ENCODE peak calls at places on chromosome 2, in eight cellular contexts. One of them, this sample, is unnamed.

GRCh38 chr2:38168710-38169480 is 92.9 kb upstream of the CYP1B1 start:
- DNase-seq in HepG2: no peak
- DNase-seq in SK-N-SH: no peak
- DNase-seq in IMR-90: peak; percentile 69
- DNase-seq in H1: no peak
- DNase-seq in GM12878: no peak
- DNase-seq in K562: no peak
- DNase-seq in A549: no peak
- DNase-seq in this sample: no peak

GRCh38 chr2:230054079-230054478 is 14.6 kb downstream of the SLC16A14 start:
- DNase-seq in GM12878: no peak
- DNase-seq in A549: no peak
- DNase-seq in HepG2: no peak
- DNase-seq in IMR-90: peak; percentile 63
- DNase-seq in K562: no peak
- DNase-seq in SK-N-SH: no peak
- DNase-seq in H1: peak; percentile 14
- DNase-seq in this sample: no peak

GRCh38 chr2:238706673-238707072 is 141.2 kb upstream of the TWIST2 start:
- DNase-seq in GM12878: no peak
- DNase-seq in K562: no peak
- DNase-seq in IMR-90: no peak
- DNase-seq in SK-N-SH: no peak
- DNase-seq in HepG2: no peak
- DNase-seq in H1: no peak
- DNase-seq in A549: no peak
- DNase-seq in this sample: no peak

GRCh38 chr2:148351439-148352143 is 293.0 kb upstream of the EPC2 start:
- DNase-seq in GM12878: no peak
- DNase-seq in H1: no peak
- DNase-seq in IMR-90: no peak
- DNase-seq in SK-N-SH: no peak
- DNase-seq in A549: no peak
- DNase-seq in HepG2: peak; percentile 31
- DNase-seq in K562: no peak
- DNase-seq in this sample: no peak

GRCh38 chr2:72134997-72135800 is 12.5 kb downstream of the CYP26B1 start:
- DNase-seq in A549: no peak
- DNase-seq in IMR-90: no peak
- DNase-seq in H1: no peak
- DNase-seq in HepG2: no peak
- DNase-seq in SK-N-SH: peak; percentile 28
- DNase-seq in K562: no peak
- DNase-seq in GM12878: no peak
- DNase-seq in this sample: no peak

GRCh38 chr2:25372405-25373268 is 30.9 kb upstream of the DNMT3A start:
- DNase-seq in GM12878: no peak
- DNase-seq in IMR-90: no peak
- DNase-seq in H1: no peak
- DNase-seq in SK-N-SH: peak; percentile 37
- DNase-seq in A549: no peak
- DNase-seq in HepG2: no peak
- DNase-seq in K562: no peak
- DNase-seq in this sample: no peak

GRCh38 chr2:29215739-29216608 is 100.8 kb downstream of the CLIP4 start:
- DNase-seq in K562: no peak
- DNase-seq in GM12878: no peak
- DNase-seq in HepG2: no peak
- DNase-seq in SK-N-SH: peak; percentile 10
- DNase-seq in IMR-90: no peak
- DNase-seq in A549: no peak
- DNase-seq in H1: peak; percentile 33
- DNase-seq in this sample: no peak

GRCh38 chr2:201618744-201619654 is 24.3 kb downstream of the TMEM237 start:
- DNase-seq in IMR-90: peak; percentile 50
- DNase-seq in HepG2: no peak
- DNase-seq in H1: no peak
- DNase-seq in A549: no peak
- DNase-seq in SK-N-SH: peak; percentile 48
- DNase-seq in K562: peak; percentile 57
- DNase-seq in GM12878: no peak
- DNase-seq in this sample: peak; percentile 39

GRCh38 chr2:72147303-72147970 is at the start of gene CYP26B1:
- DNase-seq in HepG2: no peak
- DNase-seq in H1: peak; percentile 75
- DNase-seq in K562: no peak
- DNase-seq in A549: no peak
- DNase-seq in IMR-90: no peak
- DNase-seq in SK-N-SH: peak; percentile 66
- DNase-seq in GM12878: no peak
- DNase-seq in this sample: peak; percentile 59

GRCh38 chr2:179020156-179020750 is 29.7 kb downstream of the CCDC141 start:
- DNase-seq in K562: no peak
- DNase-seq in SK-N-SH: peak; percentile 29
- DNase-seq in H1: peak; percentile 83
- DNase-seq in HepG2: peak; percentile 44
- DNase-seq in GM12878: no peak
- DNase-seq in A549: no peak
- DNase-seq in IMR-90: no peak
- DNase-seq in this sample: peak; percentile 75

GRCh38 chr2:9806298-9806610 is 37.0 kb upstream of the TAF1B start:
- DNase-seq in SK-N-SH: no peak
- DNase-seq in A549: no peak
- DNase-seq in IMR-90: no peak
- DNase-seq in H1: no peak
- DNase-seq in GM12878: no peak
- DNase-seq in K562: no peak
- DNase-seq in HepG2: no peak
- DNase-seq in this sample: no peak

GRCh38 chr2:37920570-37920969 is 4.5 kb upstream of the RMDN2 start:
- DNase-seq in H1: no peak
- DNase-seq in GM12878: no peak
- DNase-seq in SK-N-SH: no peak
- DNase-seq in IMR-90: peak; percentile 83
- DNase-seq in K562: no peak
- DNase-seq in A549: no peak
- DNase-seq in HepG2: peak; percentile 93
- DNase-seq in this sample: no peak

GRCh38 chr2:41937921-41938708 is 109.7 kb upstream of the PKDCC start:
- DNase-seq in IMR-90: peak; percentile 48
- DNase-seq in H1: peak; percentile 55
- DNase-seq in K562: no peak
- DNase-seq in A549: no peak
- DNase-seq in SK-N-SH: no peak
- DNase-seq in HepG2: no peak
- DNase-seq in GM12878: no peak
- DNase-seq in this sample: peak; percentile 36

GRCh38 chr2:31067259-31067658 is 71.0 kb downstream of the GALNT14 start:
- DNase-seq in IMR-90: no peak
- DNase-seq in GM12878: no peak
- DNase-seq in H1: no peak
- DNase-seq in HepG2: no peak
- DNase-seq in A549: no peak
- DNase-seq in SK-N-SH: no peak
- DNase-seq in K562: peak; percentile 17
- DNase-seq in this sample: peak; percentile 19

GRCh38 chr2:26706616-26707473 is 14.3 kb downstream of the KCNK3 start:
- DNase-seq in GM12878: no peak
- DNase-seq in IMR-90: no peak
- DNase-seq in A549: no peak
- DNase-seq in SK-N-SH: no peak
- DNase-seq in K562: no peak
- DNase-seq in HepG2: no peak
- DNase-seq in H1: no peak
- DNase-seq in this sample: no peak

GRCh38 chr2:37466533-37467230 is 122.3 kb downstream of the QPCT start:
- DNase-seq in IMR-90: no peak
- DNase-seq in A549: no peak
- DNase-seq in GM12878: no peak
- DNase-seq in K562: no peak
- DNase-seq in H1: no peak
- DNase-seq in SK-N-SH: no peak
- DNase-seq in HepG2: no peak
- DNase-seq in this sample: no peak

GRCh38 chr2:240644859-240645301 is 19.6 kb downstream of the GPR35 start:
- DNase-seq in H1: peak; percentile 32
- DNase-seq in IMR-90: no peak
- DNase-seq in K562: no peak
- DNase-seq in SK-N-SH: peak; percentile 34
- DNase-seq in A549: no peak
- DNase-seq in HepG2: no peak
- DNase-seq in GM12878: no peak
- DNase-seq in this sample: no peak

GRCh38 chr2:240644171-240644651 is 18.9 kb downstream of the GPR35 start:
- DNase-seq in A549: no peak
- DNase-seq in GM12878: no peak
- DNase-seq in H1: peak; percentile 31
- DNase-seq in SK-N-SH: peak; percentile 32
- DNase-seq in IMR-90: no peak
- DNase-seq in K562: no peak
- DNase-seq in HepG2: no peak
- DNase-seq in this sample: no peak

GRCh38 chr2:240646900-240647502 is 21.7 kb downstream of the GPR35 start:
- DNase-seq in H1: peak; percentile 46
- DNase-seq in HepG2: no peak
- DNase-seq in A549: no peak
- DNase-seq in GM12878: no peak
- DNase-seq in K562: no peak
- DNase-seq in IMR-90: no peak
- DNase-seq in SK-N-SH: peak; percentile 20
- DNase-seq in this sample: no peak

GRCh38 chr2:240646061-240646899 is 21.0 kb downstream of the GPR35 start:
- DNase-seq in GM12878: no peak
- DNase-seq in IMR-90: no peak
- DNase-seq in A549: no peak
- DNase-seq in H1: peak; percentile 33
- DNase-seq in HepG2: no peak
- DNase-seq in SK-N-SH: no peak
- DNase-seq in K562: peak; percentile 2
- DNase-seq in this sample: no peak

GRCh38 chr2:240645346-240646060 is 20.2 kb downstream of the GPR35 start:
- DNase-seq in IMR-90: no peak
- DNase-seq in GM12878: no peak
- DNase-seq in H1: peak; percentile 10
- DNase-seq in SK-N-SH: peak; percentile 22
- DNase-seq in A549: no peak
- DNase-seq in K562: no peak
- DNase-seq in HepG2: no peak
- DNase-seq in this sample: no peak
- TF ChIP-seq USF2 in IMR-90: no peak
- TF ChIP-seq USF2 in GM12878: no peak
- TF ChIP-seq USF2 in H1: no peak
- TF ChIP-seq USF2 in SK-N-SH: no peak
- TF ChIP-seq USF2 in A549: no peak
- TF ChIP-seq USF2 in K562: no peak
- TF ChIP-seq USF2 in HepG2: no peak
- TF ChIP-seq USF2 in this sample: no peak

DNA sequence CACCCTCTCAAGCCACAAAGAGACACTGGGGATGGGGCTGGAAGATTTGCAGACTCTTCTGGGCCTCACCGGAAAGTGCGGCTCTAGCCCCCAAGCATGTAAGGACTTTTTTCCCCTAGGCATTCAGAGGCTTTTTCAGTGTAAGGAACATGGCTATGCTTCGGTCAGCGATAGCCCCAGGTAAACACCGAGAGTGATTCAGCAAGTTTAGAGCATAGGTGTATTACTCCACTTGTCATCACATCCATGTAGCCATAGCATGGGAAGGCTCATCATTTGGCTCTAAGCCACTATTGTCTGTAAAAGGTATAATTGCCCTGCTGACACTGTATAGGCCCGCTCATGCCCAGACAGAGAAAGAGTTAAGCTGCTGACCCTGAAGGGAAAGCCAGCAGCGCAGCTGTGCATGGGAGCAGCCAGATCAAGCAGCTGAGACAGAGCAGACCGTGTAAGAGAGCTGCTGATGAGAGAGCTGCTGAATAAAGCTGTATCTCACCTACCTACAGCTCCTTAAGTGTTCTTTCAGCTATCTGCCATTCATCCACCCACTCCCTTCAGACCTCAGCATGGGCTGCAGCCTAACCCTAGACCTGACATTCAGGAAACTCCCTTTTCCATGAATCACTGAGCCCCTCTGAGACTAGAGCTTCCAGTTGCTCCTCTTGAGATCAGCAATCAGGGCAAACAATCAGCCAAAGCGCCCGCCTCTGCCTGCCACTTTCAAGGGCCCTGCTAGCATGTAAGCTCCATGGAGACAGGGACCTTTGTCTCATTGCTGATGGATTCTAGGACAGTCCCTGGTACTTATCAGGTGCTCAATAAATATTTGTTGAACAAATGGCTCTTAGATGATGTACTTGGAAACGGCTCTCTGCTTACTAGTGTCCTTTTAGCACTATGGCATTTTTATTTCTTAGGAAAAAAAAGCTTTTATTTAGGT is 25.6 kb downstream of the LGALSL start:
- DNase-seq in H1: no peak
- DNase-seq in SK-N-SH: no peak
- DNase-seq in HepG2: no peak
- DNase-seq in IMR-90: no peak
- DNase-seq in GM12878: no peak
- DNase-seq in A549: no peak
- DNase-seq in K562: no peak
- DNase-seq in this sample: no peak
- TF ChIP-seq USF2 in H1: no peak
- TF ChIP-seq USF2 in SK-N-SH: no peak
- TF ChIP-seq USF2 in HepG2: no peak
- TF ChIP-seq USF2 in IMR-90: no peak
- TF ChIP-seq USF2 in GM12878: no peak
- TF ChIP-seq USF2 in A549: no peak
- TF ChIP-seq USF2 in K562: no peak
- TF ChIP-seq USF2 in this sample: no peak

GRCh38 chr2:174446531-174446930 is 40.3 kb downstream of the GPR155 start:
- DNase-seq in HepG2: no peak
- DNase-seq in SK-N-SH: peak; percentile 70
- DNase-seq in GM12878: no peak
- DNase-seq in H1: no peak
- DNase-seq in A549: no peak
- DNase-seq in IMR-90: peak; percentile 21
- DNase-seq in K562: no peak
- DNase-seq in this sample: no peak
- TF ChIP-seq USF2 in HepG2: no peak
- TF ChIP-seq USF2 in SK-N-SH: no peak
- TF ChIP-seq USF2 in GM12878: no peak
- TF ChIP-seq USF2 in H1: no peak
- TF ChIP-seq USF2 in A549: no peak
- TF ChIP-seq USF2 in IMR-90: no peak
- TF ChIP-seq USF2 in K562: no peak
- TF ChIP-seq USF2 in this sample: no peak

DNA sequence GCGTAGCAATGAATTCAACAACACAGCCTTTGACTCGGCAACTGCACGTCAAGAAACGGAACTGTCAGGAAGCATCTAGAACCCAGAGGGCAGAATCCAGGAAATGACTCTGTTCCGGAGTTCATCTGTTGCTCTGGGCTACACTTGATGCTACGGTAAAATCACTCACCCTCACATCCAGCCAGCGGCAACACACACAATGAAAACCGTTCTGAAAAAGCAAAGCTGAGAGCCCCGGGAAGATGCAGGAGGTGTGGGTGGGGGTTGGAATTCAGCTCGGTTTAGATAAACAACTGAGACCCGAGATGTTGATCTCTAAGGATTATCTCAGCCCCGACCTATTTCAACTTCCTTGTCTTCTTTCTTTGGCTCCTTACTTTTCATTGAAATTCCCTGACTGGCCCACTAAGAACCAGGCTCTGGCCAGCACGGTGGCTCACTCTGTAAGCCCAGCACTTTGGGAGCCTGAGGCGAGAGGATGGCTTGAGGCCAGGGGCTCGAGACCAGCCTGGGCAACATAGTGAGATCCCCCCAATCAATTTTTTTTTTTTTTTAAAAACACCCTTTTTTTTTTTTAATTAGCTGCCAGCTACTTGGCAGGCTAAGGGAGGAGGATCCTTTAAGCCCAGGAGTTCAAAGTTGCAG is 13.3 kb upstream of the RAB17 start:
- DNase-seq in H1: no peak
- DNase-seq in HepG2: peak; percentile 40
- DNase-seq in IMR-90: peak; percentile 80
- DNase-seq in GM12878: peak; percentile 35
- DNase-seq in A549: no peak
- DNase-seq in K562: no peak
- DNase-seq in SK-N-SH: no peak
- DNase-seq in this sample: no peak
- TF ChIP-seq USF2 in H1: no peak
- TF ChIP-seq USF2 in HepG2: no peak
- TF ChIP-seq USF2 in IMR-90: no peak
- TF ChIP-seq USF2 in GM12878: no peak
- TF ChIP-seq USF2 in A549: no peak
- TF ChIP-seq USF2 in K562: no peak
- TF ChIP-seq USF2 in SK-N-SH: no peak
- TF ChIP-seq USF2 in this sample: no peak

This sample was measured in WTC11.